ENCODE peak calls at places on chromosomes 11 and 22, in four cellular contexts. Q is stimulated activated CD8-positive, alpha-beta memory T cell treated with anti-CD3 and anti-CD28 coated beads, Interleukin-2, amount 100 ng/mL, for 48 hours; Z is cardiac fibroblast; L is CD8-positive, alpha-beta T cell. N is an unnamed sample.

GRCh38 chr11:134512791-134513538 is 100.9 kb upstream of the B3GAT1 start:
- DNase-seq in Q (no peak), L (peak; percentile 2), Z (no peak), N (no peak)

GRCh38 chr11:13535819-13536218 is 40.0 kb upstream of the PTH start:
- DNase-seq in Z (peak; percentile 1), L (no peak), Q (no peak), N (no peak)

GRCh38 chr11:117045196-117045595 is 53.0 kb downstream of the SIK3 start:
- DNase-seq in L (no peak), Z (peak; percentile 46), Q (no peak), N (peak; percentile 57)

GRCh38 chr11:96228472-96228871 is 114.5 kb downstream of the MAML2 start:
- DNase-seq in Z (peak; percentile 94), Q (no peak), L (no peak), N (peak; percentile 66)

GRCh38 chr22:21044931-21045584 is 688 bp upstream of the LRRC74B start:
- DNase-seq in Z (peak; percentile 73), L (no peak), Q (no peak), N (no peak)

GRCh38 chr11:65489061-65489705 is 9.7 kb upstream of the MALAT1 start:
- DNase-seq in Q (no peak), L (no peak), Z (peak; percentile 89), N (peak; percentile 86)

GRCh38 chr11:128365044-128365443 is 222.3 kb downstream of the ETS1 start:
- DNase-seq in Z (peak; percentile 79), L (no peak), Q (no peak), N (peak; percentile 80)

GRCh38 chr11:103537904-103538502 is 428.8 kb downstream of the DYNC2H1 start:
- DNase-seq in Q (no peak), Z (peak; percentile 65), L (no peak), N (peak; percentile 37)

GRCh38 chr11:12289667-12290476 is 87.5 kb upstream of the PARVA start:
- DNase-seq in Q (no peak), L (no peak), Z (no peak), N (no peak)